ENCODE peak calls at places on chromosome 5, in nine cellular contexts. O is ovary; P is IMR-90; R is body of pancreas; M is foreskin fibroblast; A is CD4-positive, alpha-beta T cell; T is GM23338; F is GM13977; Q is nephron progenitor cell. L is an unnamed sample.
A peak's percentile ranks its signal among the peaks of the same experiment; 100 is the strongest.

GRCh38 chr5:89065919-89066318 is 182.9 kb upstream of the MEF2C start:
- DNase-seq in T (peak; percentile 7), R (no peak), F (peak; percentile 28), Q (no peak), O (no peak), P (no peak), M (no peak), A (no peak), L (no peak)

GRCh38 chr5:143001764-143002351 is 231.7 kb downstream of the ARHGAP26 start:
- DNase-seq in O (no peak), R (no peak), T (peak; percentile 39), P (peak; percentile 84), M (peak; percentile 53), F (no peak), Q (no peak), A (no peak), L (no peak)

GRCh38 chr5:74241751-74242140 is 398.8 kb downstream of the ENC1 start:
- DNase-seq in R (no peak), T (peak; percentile 36), O (no peak), P (peak; percentile 34), A (no peak), F (no peak), Q (no peak), M (no peak), L (no peak)

GRCh38 chr5:172953776-172954189 is 5.4 kb upstream of the RPL26L1 start:
- DNase-seq in F (no peak), P (peak; percentile 98), M (peak; percentile 80), O (no peak), T (no peak), Q (no peak), R (no peak), A (no peak), L (no peak)

GRCh38 chr5:74865799-74866652 is at the start of gene FAM169A:
- DNase-seq in Q (peak; percentile 73), P (peak; percentile 4), T (peak; percentile 77), R (peak; percentile 28), F (peak; percentile 69), A (peak; percentile 27), O (peak; percentile 35), M (peak; percentile 13), L (peak; percentile 52)

GRCh38 chr5:15321771-15322170 is 178.2 kb upstream of the FBXL7 start:
- DNase-seq in M (no peak), O (no peak), T (no peak), Q (no peak), F (no peak), A (no peak), R (no peak), P (no peak), L (no peak)

GRCh38 chr5:149114403-149115312 is 26.6 kb upstream of the ABLIM3 start:
- DNase-seq in A (peak; percentile 19), T (peak; percentile 89), Q (peak; percentile 56), P (peak; percentile 84), R (peak; percentile 67), O (no peak), F (no peak), M (peak; percentile 86), L (peak; percentile 31)

GRCh38 chr5:15105799-15106393 is 234.3 kb upstream of the ANKH start:
- DNase-seq in R (peak; percentile 42), M (peak; percentile 14), T (peak; percentile 80), P (peak; percentile 54), Q (peak; percentile 61), O (no peak), A (no peak), F (peak; percentile 54), L (peak; percentile 12)

GRCh38 chr5:116834796-116835515 is 260.3 kb upstream of the SEMA6A start:
- DNase-seq in Q (no peak), F (no peak), M (no peak), P (no peak), O (no peak), T (no peak), A (no peak), R (no peak), L (no peak)

GRCh38 chr5:25301836-25302235 is 657.1 kb upstream of the CDH10 start:
- DNase-seq in P (no peak), M (no peak), T (no peak), Q (no peak), F (no peak), O (no peak), R (no peak), A (no peak), L (no peak)

GRCh38 chr5:149018909-149019443 is 43.9 kb downstream of the SH3TC2 start:
- DNase-seq in P (peak; percentile 84), T (no peak), M (no peak), Q (no peak), O (no peak), R (no peak), F (no peak), A (no peak), L (no peak)

GRCh38 chr5:68924490-68925145 is 169.2 kb upstream of the SLC30A5 start:
- DNase-seq in T (no peak), F (no peak), A (no peak), P (peak; percentile 41), O (peak; percentile 33), Q (no peak), R (peak; percentile 26), M (no peak), L (no peak)

GRCh38 chr5:132283423-132284043 is 10.7 kb upstream of the SLC22A4 start:
- DNase-seq in R (peak; percentile 54), F (no peak), Q (no peak), M (no peak), P (peak; percentile 78), T (peak; percentile 70), A (no peak), O (no peak), L (no peak)

GRCh38 chr5:73415617-73416016 is 33.0 kb downstream of the FOXD1 start:
- DNase-seq in R (no peak), P (no peak), F (no peak), Q (no peak), M (no peak), A (no peak), O (no peak), T (no peak), L (no peak)

DNA sequence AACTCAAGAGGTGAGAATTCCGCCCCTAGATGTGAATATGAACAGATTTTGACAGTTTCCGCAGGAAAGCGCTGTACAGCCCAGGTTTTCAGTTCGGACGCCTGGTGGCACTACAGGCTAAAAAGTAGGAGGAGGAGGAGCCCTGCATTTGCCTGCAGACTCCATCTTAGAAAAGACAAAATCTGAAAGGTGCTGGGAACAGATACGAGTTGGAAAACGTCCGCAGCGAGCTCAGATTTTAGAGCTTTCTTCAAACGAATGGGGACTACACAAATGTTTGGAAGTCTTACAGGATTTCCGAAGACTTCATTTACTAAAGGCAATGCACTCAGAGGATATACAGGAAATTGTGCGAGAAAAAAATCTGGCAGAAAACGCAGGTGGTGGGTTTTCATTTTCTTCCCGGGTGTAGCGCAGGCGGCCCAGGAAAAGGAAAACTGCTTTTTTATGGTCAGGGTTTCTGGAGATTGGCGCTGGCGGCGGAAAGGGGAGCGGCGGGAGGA is 9.9 kb upstream of the PCDHB2 start:
- DNase-seq in M (peak; percentile 4), P (peak; percentile 9), Q (peak; percentile 17), A (peak; percentile 33), F (no peak), O (peak; percentile 45), R (peak; percentile 72), T (peak; percentile 90), L (no peak)
- TF ChIP-seq CTCF in M (peak; percentile 51), P (peak; percentile 31), Q (peak; percentile 13), A (peak; percentile 39), F (peak; percentile 6), O (no peak), R (peak; percentile 69), T (peak; percentile 91), L (peak; percentile 68)

GRCh38 chr5:165805756-165806155 is 2300.3 kb downstream of the MAT2B start:
- DNase-seq in P (no peak), F (no peak), T (peak; percentile 64), M (no peak), O (no peak), R (no peak), A (no peak), Q (no peak), L (no peak)
- TF ChIP-seq CTCF in P (no peak), F (no peak), T (peak; percentile 33), M (no peak), O (no peak), R (no peak), A (no peak), Q (no peak), L (no peak)

GRCh38 chr5:146007270-146007669 is 70.9 kb downstream of the SH3RF2 start:
- DNase-seq in O (no peak), Q (no peak), A (no peak), R (no peak), P (no peak), M (peak; percentile 4), T (peak; percentile 34), F (no peak), L (no peak)
- TF ChIP-seq CTCF in O (no peak), Q (no peak), A (no peak), R (no peak), P (no peak), M (no peak), T (no peak), F (no peak), L (no peak)

GRCh38 chr5:81748556-81748955 is 2.3 kb downstream of the SSBP2 start:
- DNase-seq in Q (no peak), T (no peak), O (no peak), A (no peak), F (no peak), P (no peak), R (no peak), M (no peak), L (no peak)
- TF ChIP-seq CTCF in Q (no peak), T (no peak), O (no peak), A (no peak), F (peak; percentile 3), P (no peak), R (no peak), M (no peak), L (no peak)

L was measured in progenitor cell of endocrine pancreas.